ENCODE peak calls at places on chromosomes 3 and 15, in six cellular contexts. One of them, this sample, is unnamed.

GRCh38 chr3:106552401-106553043 is 683.7 kb upstream of the CBLB start:
- DNase-seq in GM10248: no peak
- DNase-seq in body of pancreas: no peak
- DNase-seq in IMR-90: no peak
- DNase-seq in H4: no peak
- DNase-seq in GM20000: no peak
- DNase-seq in this sample: no peak

GRCh38 chr15:90762109-90762508 is 45.0 kb downstream of the BLM start:
- DNase-seq in GM10248: no peak
- DNase-seq in body of pancreas: no peak
- DNase-seq in IMR-90: peak; percentile 68
- DNase-seq in H4: no peak
- DNase-seq in GM20000: no peak
- DNase-seq in this sample: no peak

GRCh38 chr15:99450896-99451358 is 114.9 kb upstream of the MEF2A start:
- DNase-seq in GM10248: peak; percentile 56
- DNase-seq in body of pancreas: no peak
- DNase-seq in IMR-90: no peak
- DNase-seq in H4: no peak
- DNase-seq in GM20000: peak; percentile 70
- DNase-seq in this sample: peak; percentile 64

GRCh38 chr3:195388380-195388779 is 54.4 kb downstream of the ACAP2 start:
- DNase-seq in GM10248: peak; percentile 16
- DNase-seq in body of pancreas: no peak
- DNase-seq in IMR-90: no peak
- DNase-seq in H4: no peak
- DNase-seq in GM20000: no peak
- DNase-seq in this sample: no peak

GRCh38 chr3:31423522-31423921 is 109.2 kb upstream of the STT3B start:
- DNase-seq in GM10248: no peak
- DNase-seq in body of pancreas: no peak
- DNase-seq in IMR-90: peak; percentile 57
- DNase-seq in H4: no peak
- DNase-seq in GM20000: no peak
- DNase-seq in this sample: no peak

GRCh38 chr3:52670621-52671521 is 14.8 kb downstream of the PBRM1 start:
- DNase-seq in GM10248: peak; percentile 35
- DNase-seq in body of pancreas: no peak
- DNase-seq in IMR-90: peak; percentile 100
- DNase-seq in H4: peak; percentile 98
- DNase-seq in GM20000: peak; percentile 41
- DNase-seq in this sample: peak; percentile 7

GRCh38 chr3:22383285-22383684 is 632.3 kb upstream of the ZNF385D start:
- DNase-seq in GM10248: no peak
- DNase-seq in body of pancreas: no peak
- DNase-seq in IMR-90: no peak
- DNase-seq in H4: no peak
- DNase-seq in GM20000: no peak
- DNase-seq in this sample: no peak

GRCh38 chr3:98339031-98339430 is 14.6 kb upstream of the OR5K4 start:
- DNase-seq in GM10248: no peak
- DNase-seq in body of pancreas: no peak
- DNase-seq in IMR-90: no peak
- DNase-seq in H4: no peak
- DNase-seq in GM20000: no peak
- DNase-seq in this sample: no peak

GRCh38 chr15:34514251-34514760 is 69.1 kb downstream of the GOLGA8B start:
- DNase-seq in GM10248: peak; percentile 66
- DNase-seq in body of pancreas: peak; percentile 35
- DNase-seq in IMR-90: no peak
- DNase-seq in H4: no peak
- DNase-seq in GM20000: peak; percentile 72
- DNase-seq in this sample: peak; percentile 72

GRCh38 chr3:18295171-18295920 is 129.8 kb downstream of the SATB1 start:
- DNase-seq in GM10248: peak; percentile 49
- DNase-seq in body of pancreas: peak; percentile 19
- DNase-seq in IMR-90: peak; percentile 46
- DNase-seq in H4: peak; percentile 42
- DNase-seq in GM20000: peak; percentile 49
- DNase-seq in this sample: peak; percentile 69

GRCh38 chr3:23865595-23866396 is 51.0 kb downstream of the NKIRAS1 start:
- DNase-seq in GM10248: peak; percentile 48
- DNase-seq in body of pancreas: no peak
- DNase-seq in IMR-90: peak; percentile 38
- DNase-seq in H4: no peak
- DNase-seq in GM20000: peak; percentile 63
- DNase-seq in this sample: peak; percentile 27

GRCh38 chr15:64947211-64947610 is 35.5 kb downstream of the ANKDD1A start:
- DNase-seq in GM10248: no peak
- DNase-seq in body of pancreas: no peak
- DNase-seq in IMR-90: no peak
- DNase-seq in H4: no peak
- DNase-seq in GM20000: no peak
- DNase-seq in this sample: no peak

GRCh38 chr3:58353722-58354553 is 21.2 kb downstream of the PXK start:
- DNase-seq in GM10248: no peak
- DNase-seq in body of pancreas: no peak
- DNase-seq in IMR-90: peak; percentile 39
- DNase-seq in H4: no peak
- DNase-seq in GM20000: no peak
- DNase-seq in this sample: no peak

GRCh38 chr15:72163719-72164118 is 33.9 kb downstream of the GRAMD2A start:
- DNase-seq in GM10248: no peak
- DNase-seq in body of pancreas: no peak
- DNase-seq in IMR-90: no peak
- DNase-seq in H4: no peak
- DNase-seq in GM20000: no peak
- DNase-seq in this sample: no peak

GRCh38 chr15:69086427-69087205 is 72.1 kb downstream of the NOX5 start:
- DNase-seq in GM10248: no peak
- DNase-seq in body of pancreas: no peak
- DNase-seq in IMR-90: no peak
- DNase-seq in H4: no peak
- DNase-seq in GM20000: no peak
- DNase-seq in this sample: no peak

GRCh38 chr3:126540342-126540849 is 16.4 kb downstream of the CHST13 start:
- DNase-seq in GM10248: no peak
- DNase-seq in body of pancreas: no peak
- DNase-seq in IMR-90: peak; percentile 93
- DNase-seq in H4: peak; percentile 97
- DNase-seq in GM20000: no peak
- DNase-seq in this sample: peak; percentile 35

GRCh38 chr3:111808439-111808838 is 50.6 kb upstream of the PHLDB2 start:
- DNase-seq in GM10248: no peak
- DNase-seq in body of pancreas: no peak
- DNase-seq in IMR-90: peak; percentile 27
- DNase-seq in H4: no peak
- DNase-seq in GM20000: no peak
- DNase-seq in this sample: no peak

GRCh38 chr3:104257486-104257885 is 1109.2 kb upstream of the ALCAM start:
- DNase-seq in GM10248: no peak
- DNase-seq in body of pancreas: no peak
- DNase-seq in IMR-90: no peak
- DNase-seq in H4: no peak
- DNase-seq in GM20000: no peak
- DNase-seq in this sample: no peak

GRCh38 chr3:182412066-182412465 is 381.2 kb upstream of the ATP11B start:
- DNase-seq in GM10248: no peak
- DNase-seq in body of pancreas: no peak
- DNase-seq in IMR-90: no peak
- DNase-seq in H4: no peak
- DNase-seq in GM20000: no peak
- DNase-seq in this sample: no peak

GRCh38 chr3:41898631-41899030 is 63.3 kb downstream of the ULK4 start:
- DNase-seq in GM10248: no peak
- DNase-seq in body of pancreas: no peak
- DNase-seq in IMR-90: no peak
- DNase-seq in H4: no peak
- DNase-seq in GM20000: no peak
- DNase-seq in this sample: no peak

GRCh38 chr3:194013928-194014327 is 122.0 kb upstream of the HES1 start:
- DNase-seq in GM10248: no peak
- DNase-seq in body of pancreas: no peak
- DNase-seq in IMR-90: no peak
- DNase-seq in H4: no peak
- DNase-seq in GM20000: no peak
- DNase-seq in this sample: no peak

GRCh38 chr15:42011074-42011473 is 9.8 kb downstream of the PLA2G4E start:
- DNase-seq in GM10248: no peak
- DNase-seq in body of pancreas: no peak
- DNase-seq in IMR-90: no peak
- DNase-seq in H4: no peak
- DNase-seq in GM20000: no peak
- DNase-seq in this sample: no peak

GRCh38 chr3:81998139-81998755 is 236.8 kb upstream of the GBE1 start:
- DNase-seq in GM10248: no peak
- DNase-seq in body of pancreas: peak; percentile 15
- DNase-seq in IMR-90: peak; percentile 5
- DNase-seq in H4: no peak
- DNase-seq in GM20000: no peak
- DNase-seq in this sample: no peak

GRCh38 chr3:95615592-95616310 is 1198.6 kb upstream of the EPHA6 start:
- DNase-seq in GM10248: no peak
- DNase-seq in body of pancreas: no peak
- DNase-seq in IMR-90: no peak
- DNase-seq in H4: peak; percentile 12
- DNase-seq in GM20000: no peak
- DNase-seq in this sample: no peak

GRCh38 chr3:42179110-42179725 is 86.8 kb downstream of the CCK start:
- DNase-seq in GM10248: no peak
- DNase-seq in body of pancreas: no peak
- DNase-seq in IMR-90: peak; percentile 93
- DNase-seq in H4: peak; percentile 71
- DNase-seq in GM20000: no peak
- DNase-seq in this sample: peak; percentile 53

GRCh38 chr3:50212502-50212901 is 7.4 kb downstream of the SLC38A3 start:
- DNase-seq in GM10248: no peak
- DNase-seq in body of pancreas: no peak
- DNase-seq in IMR-90: no peak
- DNase-seq in H4: no peak
- DNase-seq in GM20000: no peak
- DNase-seq in this sample: no peak

GRCh38 chr3:124834723-124835718 is 52.1 kb downstream of the ITGB5 start:
- DNase-seq in GM10248: peak; percentile 74
- DNase-seq in body of pancreas: peak; percentile 34
- DNase-seq in IMR-90: peak; percentile 98
- DNase-seq in H4: peak; percentile 96
- DNase-seq in GM20000: peak; percentile 64
- DNase-seq in this sample: peak; percentile 97

GRCh38 chr15:41870689-41871081 is 23.2 kb downstream of the SPTBN5 start:
- DNase-seq in GM10248: no peak
- DNase-seq in body of pancreas: no peak
- DNase-seq in IMR-90: peak; percentile 93
- DNase-seq in H4: peak; percentile 43
- DNase-seq in GM20000: no peak
- DNase-seq in this sample: peak; percentile 56

This sample was measured in SJCRH30.